ENCODE peak calls at places on chromosomes 3 and 15, in four cellular contexts. One of them, this sample, is unnamed.

GRCh38 chr15:62128916-62129315 is 36.2 kb downstream of the C2CD4B start:
- DNase-seq in brain microvascular endothelial cell: no peak
- DNase-seq in tibial artery: no peak
- DNase-seq in body of pancreas: no peak
- DNase-seq in this sample: no peak

GRCh38 chr3:175837962-175838361 is 978.8 kb downstream of the NAALADL2 start:
- DNase-seq in brain microvascular endothelial cell: no peak
- DNase-seq in tibial artery: no peak
- DNase-seq in body of pancreas: no peak
- DNase-seq in this sample: no peak

GRCh38 chr15:101003076-101003475 is 83.9 kb downstream of the LRRK1 start:
- DNase-seq in brain microvascular endothelial cell: no peak
- DNase-seq in tibial artery: no peak
- DNase-seq in body of pancreas: no peak
- DNase-seq in this sample: no peak

GRCh38 chr15:69357773-69358765 is 56.1 kb upstream of the KIF23 start:
- DNase-seq in brain microvascular endothelial cell: peak
- DNase-seq in tibial artery: no peak
- DNase-seq in body of pancreas: peak
- DNase-seq in this sample: peak

GRCh38 chr15:78946493-78946892 is 1.6 kb upstream of the CTSH start:
- DNase-seq in brain microvascular endothelial cell: no peak
- DNase-seq in tibial artery: no peak
- DNase-seq in body of pancreas: no peak
- DNase-seq in this sample: no peak

GRCh38 chr3:21524113-21524512 is 226.9 kb downstream of the ZNF385D start:
- DNase-seq in brain microvascular endothelial cell: no peak
- DNase-seq in tibial artery: no peak
- DNase-seq in body of pancreas: no peak
- DNase-seq in this sample: no peak

GRCh38 chr3:35800960-35801459 is 161.7 kb downstream of the ARPP21 start:
- DNase-seq in brain microvascular endothelial cell: no peak
- DNase-seq in tibial artery: no peak
- DNase-seq in body of pancreas: no peak
- DNase-seq in this sample: no peak

GRCh38 chr3:127073931-127074820 is 91.3 kb downstream of the PLXNA1 start:
- DNase-seq in brain microvascular endothelial cell: peak
- DNase-seq in tibial artery: no peak
- DNase-seq in body of pancreas: no peak
- DNase-seq in this sample: peak

GRCh38 chr3:71130516-71131384 is 452.8 kb downstream of the FOXP1 start:
- DNase-seq in brain microvascular endothelial cell: peak
- DNase-seq in tibial artery: peak
- DNase-seq in body of pancreas: peak
- DNase-seq in this sample: peak

GRCh38 chr3:71129611-71130515 is 453.7 kb downstream of the FOXP1 start:
- DNase-seq in brain microvascular endothelial cell: peak
- DNase-seq in tibial artery: no peak
- DNase-seq in body of pancreas: no peak
- DNase-seq in this sample: peak

GRCh38 chr3:71127463-71128243 is 455.9 kb downstream of the FOXP1 start:
- DNase-seq in brain microvascular endothelial cell: peak
- DNase-seq in tibial artery: no peak
- DNase-seq in body of pancreas: no peak
- DNase-seq in this sample: peak

GRCh38 chr3:71127052-71127451 is 456.5 kb downstream of the FOXP1 start:
- DNase-seq in brain microvascular endothelial cell: no peak
- DNase-seq in tibial artery: no peak
- DNase-seq in body of pancreas: no peak
- DNase-seq in this sample: no peak

GRCh38 chr3:71128951-71129350 is 454.6 kb downstream of the FOXP1 start:
- DNase-seq in brain microvascular endothelial cell: peak
- DNase-seq in tibial artery: no peak
- DNase-seq in body of pancreas: no peak
- DNase-seq in this sample: peak
- H3K4me3 ChIP-seq in brain microvascular endothelial cell: peak
- H3K4me3 ChIP-seq in tibial artery: peak
- H3K4me3 ChIP-seq in body of pancreas: peak
- H3K4me3 ChIP-seq in this sample: peak

GRCh38 chr3:186268616-186269448 is 93.2 kb downstream of the DGKG start:
- DNase-seq in brain microvascular endothelial cell: no peak
- DNase-seq in tibial artery: no peak
- DNase-seq in body of pancreas: no peak
- DNase-seq in this sample: peak
- TF ChIP-seq CTCF in brain microvascular endothelial cell: peak
- TF ChIP-seq CTCF in tibial artery: no peak
- TF ChIP-seq CTCF in body of pancreas: no peak
- TF ChIP-seq CTCF in this sample: peak

GRCh38 chr3:141051641-141052569 is 758 bp downstream of the SPSB4 start:
- DNase-seq in brain microvascular endothelial cell: no peak
- DNase-seq in tibial artery: no peak
- DNase-seq in body of pancreas: peak
- DNase-seq in this sample: peak
- H3K4me3 ChIP-seq in brain microvascular endothelial cell: peak
- H3K4me3 ChIP-seq in tibial artery: peak
- H3K4me3 ChIP-seq in body of pancreas: peak
- H3K4me3 ChIP-seq in this sample: no peak

GRCh38 chr3:146817705-146818104 is 212.6 kb upstream of the PLSCR5 start:
- DNase-seq in brain microvascular endothelial cell: peak
- DNase-seq in tibial artery: no peak
- DNase-seq in body of pancreas: no peak
- DNase-seq in this sample: peak
- TF ChIP-seq CTCF in brain microvascular endothelial cell: peak
- TF ChIP-seq CTCF in tibial artery: no peak
- TF ChIP-seq CTCF in body of pancreas: peak
- TF ChIP-seq CTCF in this sample: peak

GRCh38 chr3:4850928-4851265 is 128.3 kb upstream of the BHLHE40 start:
- DNase-seq in brain microvascular endothelial cell: no peak
- DNase-seq in tibial artery: no peak
- DNase-seq in body of pancreas: no peak
- DNase-seq in this sample: no peak
- H3K4me3 ChIP-seq in brain microvascular endothelial cell: no peak
- H3K4me3 ChIP-seq in tibial artery: no peak
- H3K4me3 ChIP-seq in body of pancreas: no peak
- H3K4me3 ChIP-seq in this sample: no peak

This sample was measured in cardiac fibroblast.